ENCODE peak calls at places on chromosomes 11 and 22, in five cellular contexts. I is AG04450; M is stimulated activated CD4-positive, alpha-beta T cell treated with anti-CD3 and anti-CD28 coated beads, Interleukin-15, amount 100 ng/mL, for 1 hour; V is effector memory CD8-positive, alpha-beta T cell; J is Daoy. G is an unnamed sample.

GRCh38 chr11:76265771-76266241 is 59.5 kb upstream of the WNT11 start:
- DNase-seq in I (no peak), M (no peak), V (no peak), J (no peak), G (no peak)

GRCh38 chr22:46829140-46829891 is 66.9 kb downstream of the TBC1D22A start:
- DNase-seq in I (peak; percentile 76), M (no peak), V (no peak), J (peak; percentile 78), G (no peak)

GRCh38 chr22:24186352-24186740 is 5.1 kb downstream of the SUSD2 start:
- DNase-seq in I (no peak), M (no peak), V (no peak), J (no peak), G (no peak)

GRCh38 chr11:79198898-79199250 is 242.0 kb downstream of the TENM4 start:
- DNase-seq in I (peak; percentile 16), M (no peak), V (no peak), J (peak; percentile 50), G (no peak)

GRCh38 chr22:27247691-27248434 is 553.7 kb downstream of the MN1 start:
- DNase-seq in I (no peak), M (no peak), V (no peak), J (no peak), G (no peak)

GRCh38 chr11:61820174-61820573 is 3.4 kb upstream of the FADS1 start:
- DNase-seq in I (no peak), M (no peak), V (no peak), J (no peak), G (no peak)

GRCh38 chr22:29306175-29306829 is at the start of gene GAS2L1:
- DNase-seq in I (peak; percentile 33), M (peak; percentile 31), V (peak; percentile 38), J (peak; percentile 85), G (peak; percentile 76)

GRCh38 chr11:71139516-71140205 is 112.7 kb downstream of the SHANK2 start:
- DNase-seq in I (no peak), M (no peak), V (no peak), J (no peak), G (no peak)

GRCh38 chr11:85903406-85903805 is 48.2 kb downstream of the CCDC83 start:
- DNase-seq in I (no peak), M (no peak), V (no peak), J (no peak), G (no peak)

GRCh38 chr11:103183981-103184592 is 74.9 kb downstream of the DYNC2H1 start:
- DNase-seq in I (no peak), M (no peak), V (no peak), J (no peak), G (no peak)

GRCh38 chr11:118892964-118893363 is 9.3 kb downstream of the CXCR5 start:
- DNase-seq in I (no peak), M (no peak), V (no peak), J (no peak), G (no peak)

GRCh38 chr11:45209904-45210699 is 63.7 kb downstream of the PRDM11 start:
- DNase-seq in I (no peak), M (no peak), V (no peak), J (no peak), G (peak; percentile 72)

G was measured in WTC11.